ENCODE peak calls at places on chromosomes 5 and 9, in five cellular contexts. One of them, this sample, is unnamed.

GRCh38 chr5:125657936-125658335 is 765.3 kb upstream of the GRAMD2B start:
- DNase-seq in brain microvascular endothelial cell: no peak
- DNase-seq in CD4-positive, CD25-positive, alpha-beta regulatory T cell: no peak
- DNase-seq in kidney: no peak
- DNase-seq in neural progenitor cell: no peak
- DNase-seq in this sample: no peak

GRCh38 chr9:17052626-17053025 is 82.2 kb upstream of the CNTLN start:
- DNase-seq in neural progenitor cell: peak
- DNase-seq in CD4-positive, CD25-positive, alpha-beta regulatory T cell: no peak
- DNase-seq in kidney: no peak
- DNase-seq in brain microvascular endothelial cell: no peak
- DNase-seq in this sample: no peak

GRCh38 chr5:112918679-112919078 is 3.3 kb downstream of the REEP5 start:
- DNase-seq in neural progenitor cell: no peak
- DNase-seq in CD4-positive, CD25-positive, alpha-beta regulatory T cell: no peak
- DNase-seq in kidney: no peak
- DNase-seq in brain microvascular endothelial cell: no peak
- DNase-seq in this sample: no peak

GRCh38 chr5:116598871-116599270 is 24.2 kb upstream of the SEMA6A start:
- DNase-seq in brain microvascular endothelial cell: no peak
- DNase-seq in neural progenitor cell: no peak
- DNase-seq in kidney: no peak
- DNase-seq in CD4-positive, CD25-positive, alpha-beta regulatory T cell: no peak
- DNase-seq in this sample: no peak

GRCh38 chr5:1193591-1193985 is 7.8 kb upstream of the SLC6A19 start:
- DNase-seq in kidney: peak
- DNase-seq in neural progenitor cell: no peak
- DNase-seq in CD4-positive, CD25-positive, alpha-beta regulatory T cell: no peak
- DNase-seq in brain microvascular endothelial cell: no peak
- DNase-seq in this sample: no peak

GRCh38 chr5:172173771-172174170 is 14.3 kb downstream of the STK10 start:
- DNase-seq in brain microvascular endothelial cell: peak
- DNase-seq in kidney: no peak
- DNase-seq in CD4-positive, CD25-positive, alpha-beta regulatory T cell: peak
- DNase-seq in neural progenitor cell: no peak
- DNase-seq in this sample: no peak

GRCh38 chr9:105306533-105307140 is 62.2 kb downstream of the SLC44A1 start:
- DNase-seq in kidney: no peak
- DNase-seq in neural progenitor cell: no peak
- DNase-seq in CD4-positive, CD25-positive, alpha-beta regulatory T cell: no peak
- DNase-seq in brain microvascular endothelial cell: no peak
- DNase-seq in this sample: no peak

GRCh38 chr9:36659500-36659899 is 86.8 kb downstream of the MELK start:
- DNase-seq in CD4-positive, CD25-positive, alpha-beta regulatory T cell: no peak
- DNase-seq in kidney: no peak
- DNase-seq in brain microvascular endothelial cell: no peak
- DNase-seq in neural progenitor cell: no peak
- DNase-seq in this sample: no peak

GRCh38 chr9:71001780-71002386 is 119.5 kb downstream of the TRPM3 start:
- DNase-seq in CD4-positive, CD25-positive, alpha-beta regulatory T cell: no peak
- DNase-seq in brain microvascular endothelial cell: no peak
- DNase-seq in neural progenitor cell: peak
- DNase-seq in kidney: no peak
- DNase-seq in this sample: no peak

GRCh38 chr5:125042243-125042887 is 295.9 kb upstream of the ZNF608 start:
- DNase-seq in brain microvascular endothelial cell: no peak
- DNase-seq in neural progenitor cell: no peak
- DNase-seq in CD4-positive, CD25-positive, alpha-beta regulatory T cell: no peak
- DNase-seq in kidney: no peak
- DNase-seq in this sample: no peak

GRCh38 chr5:44875661-44876250 is 67.0 kb downstream of the MRPS30 start:
- DNase-seq in CD4-positive, CD25-positive, alpha-beta regulatory T cell: no peak
- DNase-seq in neural progenitor cell: no peak
- DNase-seq in kidney: no peak
- DNase-seq in brain microvascular endothelial cell: no peak
- DNase-seq in this sample: no peak

GRCh38 chr5:134549714-134550113 is 24.2 kb downstream of the JADE2 start:
- DNase-seq in brain microvascular endothelial cell: peak
- DNase-seq in neural progenitor cell: no peak
- DNase-seq in kidney: no peak
- DNase-seq in CD4-positive, CD25-positive, alpha-beta regulatory T cell: no peak
- DNase-seq in this sample: no peak

GRCh38 chr5:30539004-30539634 is 654.4 kb upstream of the CDH6 start:
- DNase-seq in CD4-positive, CD25-positive, alpha-beta regulatory T cell: no peak
- DNase-seq in kidney: peak
- DNase-seq in brain microvascular endothelial cell: peak
- DNase-seq in neural progenitor cell: no peak
- DNase-seq in this sample: no peak

GRCh38 chr5:132457371-132458225 is 33.0 kb downstream of the IRF1 start:
- DNase-seq in CD4-positive, CD25-positive, alpha-beta regulatory T cell: no peak
- DNase-seq in neural progenitor cell: no peak
- DNase-seq in kidney: no peak
- DNase-seq in brain microvascular endothelial cell: peak
- DNase-seq in this sample: peak

GRCh38 chr9:126033318-126033717 is 286.1 kb downstream of the PBX3 start:
- DNase-seq in kidney: peak
- DNase-seq in brain microvascular endothelial cell: no peak
- DNase-seq in neural progenitor cell: no peak
- DNase-seq in CD4-positive, CD25-positive, alpha-beta regulatory T cell: no peak
- DNase-seq in this sample: no peak

GRCh38 chr9:108191065-108191464 is 664.7 kb downstream of the ACTL7B start:
- DNase-seq in kidney: no peak
- DNase-seq in brain microvascular endothelial cell: no peak
- DNase-seq in neural progenitor cell: no peak
- DNase-seq in CD4-positive, CD25-positive, alpha-beta regulatory T cell: no peak
- DNase-seq in this sample: no peak

GRCh38 chr9:37972346-37972745 is 68.4 kb upstream of the SLC25A51 start:
- DNase-seq in brain microvascular endothelial cell: no peak
- DNase-seq in CD4-positive, CD25-positive, alpha-beta regulatory T cell: no peak
- DNase-seq in kidney: peak
- DNase-seq in neural progenitor cell: peak
- DNase-seq in this sample: no peak

GRCh38 chr5:38823503-38823902 is 22.3 kb upstream of the OSMR start:
- DNase-seq in CD4-positive, CD25-positive, alpha-beta regulatory T cell: no peak
- DNase-seq in neural progenitor cell: no peak
- DNase-seq in brain microvascular endothelial cell: no peak
- DNase-seq in kidney: no peak
- DNase-seq in this sample: no peak

GRCh38 chr5:180600554-180601041 is 9.3 kb upstream of the SCGB3A1 start:
- DNase-seq in kidney: peak
- DNase-seq in CD4-positive, CD25-positive, alpha-beta regulatory T cell: no peak
- DNase-seq in brain microvascular endothelial cell: no peak
- DNase-seq in neural progenitor cell: no peak
- DNase-seq in this sample: no peak

GRCh38 chr9:71941998-71942567 is 30.6 kb downstream of the C9orf85 start:
- DNase-seq in kidney: no peak
- DNase-seq in CD4-positive, CD25-positive, alpha-beta regulatory T cell: no peak
- DNase-seq in neural progenitor cell: no peak
- DNase-seq in brain microvascular endothelial cell: no peak
- DNase-seq in this sample: no peak

GRCh38 chr9:127569819-127570401 is 42.2 kb upstream of the STXBP1 start:
- DNase-seq in neural progenitor cell: no peak
- DNase-seq in brain microvascular endothelial cell: no peak
- DNase-seq in CD4-positive, CD25-positive, alpha-beta regulatory T cell: no peak
- DNase-seq in kidney: no peak
- DNase-seq in this sample: no peak

GRCh38 chr5:149915392-149916260 is 29.0 kb downstream of the PDE6A start:
- DNase-seq in brain microvascular endothelial cell: peak
- DNase-seq in neural progenitor cell: no peak
- DNase-seq in CD4-positive, CD25-positive, alpha-beta regulatory T cell: no peak
- DNase-seq in kidney: no peak
- DNase-seq in this sample: no peak

GRCh38 chr9:92668746-92669526 is 995 bp downstream of the IPPK start:
- DNase-seq in neural progenitor cell: peak
- DNase-seq in brain microvascular endothelial cell: peak
- DNase-seq in kidney: peak
- DNase-seq in CD4-positive, CD25-positive, alpha-beta regulatory T cell: no peak
- DNase-seq in this sample: no peak

GRCh38 chr5:61231813-61232212 is 69.5 kb upstream of the SMIM15 start:
- DNase-seq in kidney: no peak
- DNase-seq in CD4-positive, CD25-positive, alpha-beta regulatory T cell: no peak
- DNase-seq in brain microvascular endothelial cell: no peak
- DNase-seq in neural progenitor cell: no peak
- DNase-seq in this sample: no peak

GRCh38 chr5:181187500-181188213 is 17.3 kb downstream of the TRIM7 start:
- DNase-seq in neural progenitor cell: peak
- DNase-seq in CD4-positive, CD25-positive, alpha-beta regulatory T cell: no peak
- DNase-seq in brain microvascular endothelial cell: peak
- DNase-seq in kidney: peak
- DNase-seq in this sample: peak

GRCh38 chr9:128546504-128546903 is 5.9 kb upstream of the SPTAN1 start:
- DNase-seq in neural progenitor cell: no peak
- DNase-seq in brain microvascular endothelial cell: no peak
- DNase-seq in kidney: no peak
- DNase-seq in CD4-positive, CD25-positive, alpha-beta regulatory T cell: no peak
- DNase-seq in this sample: no peak

GRCh38 chr9:133171161-133171955 is 7.6 kb upstream of the GBGT1 start:
- DNase-seq in brain microvascular endothelial cell: no peak
- DNase-seq in CD4-positive, CD25-positive, alpha-beta regulatory T cell: no peak
- DNase-seq in kidney: no peak
- DNase-seq in neural progenitor cell: peak
- DNase-seq in this sample: no peak

GRCh38 chr5:41519801-41520200 is 9.4 kb upstream of the PLCXD3 start:
- DNase-seq in neural progenitor cell: no peak
- DNase-seq in kidney: no peak
- DNase-seq in brain microvascular endothelial cell: no peak
- DNase-seq in CD4-positive, CD25-positive, alpha-beta regulatory T cell: no peak
- DNase-seq in this sample: no peak

GRCh38 chr9:134410078-134410834 is 84.0 kb downstream of the RXRA start:
- DNase-seq in kidney: no peak
- DNase-seq in brain microvascular endothelial cell: no peak
- DNase-seq in neural progenitor cell: no peak
- DNase-seq in CD4-positive, CD25-positive, alpha-beta regulatory T cell: no peak
- DNase-seq in this sample: no peak
- H3K27ac ChIP-seq in kidney: no peak
- H3K27ac ChIP-seq in brain microvascular endothelial cell: no peak
- H3K27ac ChIP-seq in neural progenitor cell: no peak
- H3K27ac ChIP-seq in CD4-positive, CD25-positive, alpha-beta regulatory T cell: no peak
- H3K27ac ChIP-seq in this sample: no peak

DNA sequence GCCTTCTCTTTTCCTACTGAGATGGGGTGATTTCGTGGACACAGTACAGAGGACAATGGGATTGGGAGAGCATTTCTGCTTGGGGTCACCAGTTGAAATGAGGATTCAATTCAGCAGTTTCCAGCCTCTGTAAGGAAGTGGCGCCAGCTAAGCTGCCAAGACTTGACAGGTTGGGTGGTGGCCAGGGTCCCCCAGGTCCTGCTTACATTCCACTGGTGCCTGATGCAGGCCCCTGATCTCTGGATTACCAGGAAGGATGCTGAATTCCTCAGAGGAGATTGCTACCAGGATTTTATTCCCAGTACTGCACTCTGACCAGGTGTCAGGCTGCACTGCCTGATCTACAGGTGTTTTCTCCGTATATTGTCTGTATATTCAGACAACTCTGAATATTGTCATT is 119.7 kb downstream of the PSD2 start:
- DNase-seq in CD4-positive, CD25-positive, alpha-beta regulatory T cell: no peak
- DNase-seq in brain microvascular endothelial cell: no peak
- DNase-seq in neural progenitor cell: no peak
- DNase-seq in kidney: no peak
- DNase-seq in this sample: no peak
- H3K27ac ChIP-seq in CD4-positive, CD25-positive, alpha-beta regulatory T cell: no peak
- H3K27ac ChIP-seq in brain microvascular endothelial cell: no peak
- H3K27ac ChIP-seq in neural progenitor cell: no peak
- H3K27ac ChIP-seq in kidney: no peak
- H3K27ac ChIP-seq in this sample: no peak

GRCh38 chr9:130116346-130116745 is 55.9 kb upstream of the NCS1 start:
- DNase-seq in neural progenitor cell: no peak
- DNase-seq in kidney: no peak
- DNase-seq in CD4-positive, CD25-positive, alpha-beta regulatory T cell: no peak
- DNase-seq in brain microvascular endothelial cell: no peak
- DNase-seq in this sample: no peak
- H3K27ac ChIP-seq in neural progenitor cell: no peak
- H3K27ac ChIP-seq in kidney: no peak
- H3K27ac ChIP-seq in CD4-positive, CD25-positive, alpha-beta regulatory T cell: no peak
- H3K27ac ChIP-seq in brain microvascular endothelial cell: no peak
- H3K27ac ChIP-seq in this sample: no peak

DNA sequence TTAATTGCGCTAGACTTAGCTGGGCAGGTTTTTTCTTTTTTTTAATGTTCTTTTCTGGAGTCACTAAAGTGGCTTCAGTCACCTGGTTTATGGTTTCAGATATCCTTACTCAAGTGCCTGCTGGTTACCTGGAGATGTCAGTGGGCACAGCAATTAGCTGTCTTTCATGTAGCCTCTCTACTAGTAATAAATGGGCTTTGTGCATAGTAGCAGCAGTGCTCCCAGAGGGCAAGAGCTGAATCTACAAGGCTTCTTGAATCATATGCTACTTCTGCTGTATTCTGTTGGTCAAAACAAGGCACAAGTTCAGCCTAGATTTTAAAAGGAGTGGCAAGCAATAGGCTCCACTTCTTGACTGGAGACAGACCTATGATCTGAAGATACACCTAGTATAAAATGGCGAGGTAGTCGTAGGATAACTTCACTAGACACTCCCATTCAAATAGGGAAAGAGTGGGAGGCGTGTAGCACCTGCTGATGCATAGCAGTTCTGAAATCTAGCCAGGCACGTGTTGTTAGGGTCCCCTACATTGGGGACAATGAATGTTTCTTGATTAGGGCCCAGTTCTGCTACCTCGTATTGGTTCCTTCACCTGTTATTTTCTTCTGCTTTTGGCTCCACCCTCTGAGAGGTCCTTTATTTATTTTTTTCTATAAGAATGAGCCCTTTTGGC is 7.0 kb downstream of the SCAMP1 start:
- DNase-seq in brain microvascular endothelial cell: no peak
- DNase-seq in CD4-positive, CD25-positive, alpha-beta regulatory T cell: no peak
- DNase-seq in neural progenitor cell: no peak
- DNase-seq in kidney: no peak
- DNase-seq in this sample: no peak
- H3K27ac ChIP-seq in brain microvascular endothelial cell: no peak
- H3K27ac ChIP-seq in CD4-positive, CD25-positive, alpha-beta regulatory T cell: no peak
- H3K27ac ChIP-seq in neural progenitor cell: no peak
- H3K27ac ChIP-seq in kidney: no peak
- H3K27ac ChIP-seq in this sample: no peak

GRCh38 chr5:159610966-159611579 is 280.8 kb upstream of the IL12B start:
- DNase-seq in neural progenitor cell: no peak
- DNase-seq in CD4-positive, CD25-positive, alpha-beta regulatory T cell: no peak
- DNase-seq in brain microvascular endothelial cell: no peak
- DNase-seq in kidney: no peak
- DNase-seq in this sample: no peak

GRCh38 chr5:159605585-159605984 is 275.3 kb upstream of the IL12B start:
- DNase-seq in neural progenitor cell: no peak
- DNase-seq in kidney: no peak
- DNase-seq in brain microvascular endothelial cell: peak
- DNase-seq in CD4-positive, CD25-positive, alpha-beta regulatory T cell: no peak
- DNase-seq in this sample: no peak

GRCh38 chr5:159609359-159609758 is 279.1 kb upstream of the IL12B start:
- DNase-seq in kidney: no peak
- DNase-seq in CD4-positive, CD25-positive, alpha-beta regulatory T cell: no peak
- DNase-seq in brain microvascular endothelial cell: no peak
- DNase-seq in neural progenitor cell: no peak
- DNase-seq in this sample: no peak
- H3K27ac ChIP-seq in kidney: no peak
- H3K27ac ChIP-seq in CD4-positive, CD25-positive, alpha-beta regulatory T cell: no peak
- H3K27ac ChIP-seq in brain microvascular endothelial cell: no peak
- H3K27ac ChIP-seq in neural progenitor cell: no peak
- H3K27ac ChIP-seq in this sample: no peak

This sample was measured in CD4-positive, alpha-beta T cell.